ENCODE peak calls at places on chromosomes 7 and 10, in four cellular contexts. S is right lobe of liver, Y is lower lobe of right lung, X is esophagus muscularis mucosa. N is an unnamed sample.
A peak's percentile ranks its signal among the peaks of the same experiment; 100 is the strongest.

GRCh38 chr7:479115-479947 is 40.3 kb downstream of the PDGFA start:
- DNase-seq in S (peak; percentile 8), Y (no peak), X (no peak), N (peak; percentile 35)

GRCh38 chr7:112162161-112163020 is 43.8 kb downstream of the DOCK4 start:
- DNase-seq in S (peak; percentile 51), Y (peak; percentile 50), X (peak; percentile 31), N (peak; percentile 14)

GRCh38 chr7:101094791-101095375 is 9.6 kb downstream of the TRIM56 start:
- DNase-seq in S (peak; percentile 61), Y (peak; percentile 55), X (no peak), N (peak; percentile 50)

GRCh38 chr7:137853053-137853452 is 6.3 kb upstream of the DGKI start:
- DNase-seq in S (no peak), Y (no peak), X (no peak), N (no peak)

GRCh38 chr7:83648464-83649241 is at the start of gene SEMA3E:
- DNase-seq in S (no peak), Y (no peak), X (no peak), N (no peak)

GRCh38 chr7:24158976-24159375 is 125.0 kb upstream of the NPY start:
- DNase-seq in S (no peak), Y (no peak), X (peak; percentile 12), N (no peak)

GRCh38 chr7:46681865-46682503 is 760.9 kb upstream of the IGFBP3 start:
- DNase-seq in S (no peak), Y (no peak), X (no peak), N (peak; percentile 32)

GRCh38 chr7:105284014-105284413 is 104.7 kb downstream of the SRPK2 start:
- DNase-seq in S (no peak), Y (no peak), X (no peak), N (no peak)

GRCh38 chr7:35781200-35781701 is 19.6 kb upstream of the SEPTIN7 start:
- DNase-seq in S (no peak), Y (no peak), X (no peak), N (no peak)

GRCh38 chr10:84308481-84309304 is 19.7 kb upstream of the CCSER2 start:
- DNase-seq in S (peak; percentile 52), Y (peak; percentile 55), X (no peak), N (no peak)

GRCh38 chr10:114648368-114648767 is 9.7 kb downstream of the ABLIM1 start:
- DNase-seq in S (no peak), Y (no peak), X (no peak), N (no peak)

GRCh38 chr7:151699147-151699546 is 177.8 kb downstream of the PRKAG2 start:
- DNase-seq in S (no peak), Y (no peak), X (no peak), N (no peak)

GRCh38 chr7:134892963-134893362 is 93.3 kb upstream of the AGBL3 start:
- DNase-seq in S (no peak), Y (no peak), X (no peak), N (no peak)

GRCh38 chr10:79385804-79386531 is 38.7 kb downstream of the PPIF start:
- DNase-seq in S (peak; percentile 24), Y (peak; percentile 30), X (peak; percentile 90), N (no peak)

GRCh38 chr10:35126062-35126529 is 550 bp upstream of the CREM start:
- DNase-seq in S (peak; percentile 24), Y (no peak), X (no peak), N (peak; percentile 28)

GRCh38 chr10:110498982-110499795 is 1.5 kb downstream of the DUSP5 start:
- DNase-seq in S (no peak), Y (no peak), X (no peak), N (no peak)

GRCh38 chr7:83732305-83732704 is 83.4 kb upstream of the SEMA3E start:
- DNase-seq in S (no peak), Y (no peak), X (no peak), N (no peak)

GRCh38 chr10:80407836-80408197 is 534 bp upstream of the PRXL2A start:
- DNase-seq in S (peak; percentile 53), Y (peak; percentile 55), X (no peak), N (no peak)

GRCh38 chr7:30389793-30390192 is 88.8 kb downstream of the NOD1 start:
- DNase-seq in S (no peak), Y (no peak), X (no peak), N (no peak)

GRCh38 chr7:139574618-139575337 is 51.3 kb downstream of the CLEC2L start:
- DNase-seq in S (no peak), Y (no peak), X (no peak), N (peak; percentile 40)

GRCh38 chr7:121137580-121137979 is 149.1 kb downstream of the CPED1 start:
- DNase-seq in S (no peak), Y (no peak), X (no peak), N (no peak)

GRCh38 chr10:69237528-69238159 is 17.5 kb downstream of the HKDC1 start:
- DNase-seq in S (peak; percentile 82), Y (peak; percentile 89), X (peak; percentile 96), N (peak; percentile 89)

GRCh38 chr7:127239814-127240213 is 12.9 kb downstream of the GRM8 start:
- DNase-seq in S (no peak), Y (no peak), X (no peak), N (no peak)

GRCh38 chr7:131443496-131443895 is 112.9 kb downstream of the PODXL start:
- DNase-seq in S (no peak), Y (no peak), X (no peak), N (no peak)

GRCh38 chr10:4391683-4392082 is 434.3 kb upstream of the AKR1E2 start:
- DNase-seq in S (no peak), Y (no peak), X (no peak), N (no peak)

GRCh38 chr7:24135003-24135817 is 148.8 kb upstream of the NPY start:
- DNase-seq in S (no peak), Y (no peak), X (peak; percentile 68), N (no peak)

GRCh38 chr10:80457554-80458262 is 3.6 kb downstream of the TSPAN14 start:
- DNase-seq in S (no peak), Y (no peak), X (no peak), N (no peak)

GRCh38 chr10:119090026-119090808 is 9.6 kb upstream of the EIF3A start:
- DNase-seq in S (no peak), Y (no peak), X (no peak), N (no peak)

GRCh38 chr7:15104411-15105092 is 202.0 kb upstream of the DGKB start:
- DNase-seq in S (no peak), Y (no peak), X (no peak), N (no peak)

GRCh38 chr10:97542169-97543024 is 30.2 kb upstream of the ANKRD2 start:
- DNase-seq in S (peak; percentile 42), Y (no peak), X (no peak), N (peak; percentile 63)

GRCh38 chr10:101709359-101710063 is 14.5 kb upstream of the FBXW4 start:
- DNase-seq in S (no peak), Y (no peak), X (no peak), N (no peak)

DNA sequence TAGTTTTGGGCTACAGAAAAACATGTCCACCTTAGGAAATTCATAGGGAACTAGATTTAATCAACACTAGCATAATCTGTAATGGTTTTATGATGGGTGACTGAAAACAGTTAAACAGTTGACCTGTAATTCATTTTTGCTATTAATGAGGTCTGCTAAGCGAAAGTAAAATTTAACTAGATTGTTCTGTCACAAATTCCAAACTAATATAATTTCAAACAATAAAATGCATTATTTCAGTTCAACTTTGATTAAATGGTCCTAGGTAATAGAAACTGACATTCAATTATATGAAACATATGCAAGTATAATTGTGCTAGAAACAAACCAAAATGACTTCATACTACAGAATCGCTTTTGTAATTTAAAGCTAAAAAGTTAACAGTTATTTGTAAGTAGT is 6.9 kb downstream of the NOC3L start:
- DNase-seq in S (no peak), Y (no peak), X (no peak), N (no peak)
- H3K36me3 ChIP-seq in S (peaks cover 4% of the 10 kb centered on the region), Y (peaks cover 63% of the 10 kb centered on the region), X (peaks cover 70% of the 10 kb centered on the region), N (peaks cover 34% of the 10 kb centered on the region)

DNA sequence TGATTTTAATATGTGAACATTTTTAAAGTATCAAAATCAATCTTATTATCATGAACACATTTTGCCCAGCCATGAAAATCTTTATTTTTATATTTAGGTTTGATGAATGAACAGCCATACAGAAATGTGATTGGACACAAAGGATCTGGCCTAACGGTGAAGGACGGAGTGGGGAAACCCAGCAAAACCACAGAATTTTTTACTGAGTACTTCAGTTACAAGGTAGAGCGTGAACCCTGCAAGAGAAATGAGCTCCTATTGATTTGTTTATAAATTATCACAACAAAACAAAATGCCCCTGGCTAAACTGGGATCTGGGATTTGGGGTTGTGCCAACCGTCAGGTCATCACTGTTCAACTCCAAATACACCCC is 118.8 kb downstream of the JAZF1 start:
- DNase-seq in S (no peak), Y (no peak), X (no peak), N (no peak)
- H3K27ac ChIP-seq in S (no peak overlapping the region), Y (no peak overlapping the region), X (no peak overlapping the region), N (no peak overlapping the region)

DNA sequence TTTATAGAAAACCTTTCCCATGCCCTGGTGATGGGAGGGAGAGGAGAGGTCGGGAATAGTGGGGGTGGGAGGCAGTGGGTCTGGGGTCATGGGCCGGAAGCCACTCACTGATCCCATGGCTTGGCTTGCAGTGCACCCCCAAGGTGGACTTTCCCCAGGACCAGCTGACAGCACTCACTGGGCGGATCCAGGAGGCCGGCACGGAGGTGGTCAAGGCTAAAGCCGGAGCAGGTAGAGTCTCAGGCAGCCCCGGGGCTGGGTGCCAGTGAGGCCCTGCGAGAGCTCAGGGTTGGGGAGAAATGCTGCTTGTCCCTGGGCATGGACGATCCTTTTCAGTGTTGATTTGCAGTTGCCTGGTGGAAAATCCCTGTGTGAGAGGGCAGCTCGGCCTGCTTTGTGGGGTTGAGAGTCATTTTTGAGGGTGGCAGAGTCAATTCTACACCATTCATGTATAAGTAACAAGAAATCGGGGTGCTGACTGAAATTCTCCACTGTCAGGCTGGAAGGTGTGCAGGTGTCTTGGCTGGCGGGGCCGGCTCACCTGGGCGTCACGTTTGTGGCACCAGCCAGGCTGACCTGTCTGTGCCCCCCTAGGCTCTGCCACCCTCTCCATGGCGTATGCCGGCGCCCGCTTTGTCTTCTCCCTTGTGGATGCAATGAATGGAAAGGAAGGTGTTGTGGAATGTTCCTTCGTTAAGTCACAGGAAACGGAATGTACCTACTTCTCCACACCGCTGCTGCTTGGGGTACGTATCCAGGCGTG is 16.5 kb downstream of the MDH2 start:
- DNase-seq in S (no peak), Y (no peak), X (no peak), N (no peak)
- H3K36me3 ChIP-seq in S (peaks cover 21% of the 10 kb centered on the region), Y (peaks cover 84% of the 10 kb centered on the region), X (peaks cover 83% of the 10 kb centered on the region), N (peaks cover 3% of the 10 kb centered on the region)

GRCh38 chr7:148867571-148868377 is 16.3 kb downstream of the EZH2 start:
- DNase-seq in S (no peak), Y (no peak), X (no peak), N (no peak)
- H3K27ac ChIP-seq in S (no peak overlapping the region), Y (no peak overlapping the region), X (no peak overlapping the region), N (no peak overlapping the region)

GRCh38 chr7:86209036-86209435 is 434.7 kb upstream of the GRM3 start:
- DNase-seq in S (no peak), Y (no peak), X (no peak), N (no peak)

GRCh38 chr7:86214734-86215133 is 429.0 kb upstream of the GRM3 start:
- DNase-seq in S (no peak), Y (no peak), X (no peak), N (no peak)
- H3K36me3 ChIP-seq in S (no peaks in the 10 kb centered on the region), Y (no peaks in the 10 kb centered on the region), X (no peaks in the 10 kb centered on the region), N (no peaks in the 10 kb centered on the region)

GRCh38 chr7:55538538-55538937 is 33.8 kb downstream of the VOPP1 start:
- DNase-seq in S (no peak), Y (no peak), X (no peak), N (no peak)
- H3K27ac ChIP-seq in S (no peak overlapping the region), Y (no peak overlapping the region), X (no peak overlapping the region), N (no peak overlapping the region)